ENCODE peak calls at places on chromosomes 11 and 22, in eight cellular contexts. One of them, this sample, is unnamed. For H3K27me3, the result is how much of the 10 kb centered on the place peaks cover.

GRCh38 chr11:14713518-14714244 is 70.1 kb downstream of the PDE3B start:
- DNase-seq in GM23338: no peak
- DNase-seq in PC-3: no peak
- DNase-seq in SK-N-SH: no peak
- DNase-seq in hepatocyte: no peak
- DNase-seq in HCT116: no peak
- DNase-seq in GM23248: no peak
- DNase-seq in MM.1S: no peak
- DNase-seq in this sample: no peak

GRCh38 chr22:42837556-42837955 is 19.5 kb downstream of the ARFGAP3 start:
- DNase-seq in GM23338: no peak
- DNase-seq in hepatocyte: no peak
- DNase-seq in HCT116: no peak
- DNase-seq in PC-3: no peak
- DNase-seq in GM23248: no peak
- DNase-seq in MM.1S: no peak
- DNase-seq in SK-N-SH: no peak
- DNase-seq in this sample: no peak

GRCh38 chr22:29695129-29695926 is 24.5 kb upstream of the CABP7 start:
- DNase-seq in GM23248: no peak
- DNase-seq in GM23338: no peak
- DNase-seq in PC-3: no peak
- DNase-seq in MM.1S: no peak
- DNase-seq in hepatocyte: no peak
- DNase-seq in HCT116: no peak
- DNase-seq in SK-N-SH: peak
- DNase-seq in this sample: no peak

GRCh38 chr11:2943711-2944118 is 14.5 kb upstream of the PHLDA2 start:
- DNase-seq in SK-N-SH: peak
- DNase-seq in MM.1S: no peak
- DNase-seq in HCT116: no peak
- DNase-seq in GM23338: no peak
- DNase-seq in GM23248: peak
- DNase-seq in hepatocyte: no peak
- DNase-seq in PC-3: no peak
- DNase-seq in this sample: no peak

GRCh38 chr22:50303848-50304527 is 3.5 kb downstream of the PLXNB2 start:
- DNase-seq in SK-N-SH: peak
- DNase-seq in GM23248: peak
- DNase-seq in MM.1S: no peak
- DNase-seq in PC-3: peak
- DNase-seq in hepatocyte: peak
- DNase-seq in GM23338: peak
- DNase-seq in HCT116: no peak
- DNase-seq in this sample: peak

GRCh38 chr11:57315491-57315890 is 9.3 kb downstream of the TNKS1BP1 start:
- DNase-seq in GM23248: no peak
- DNase-seq in hepatocyte: no peak
- DNase-seq in HCT116: no peak
- DNase-seq in SK-N-SH: no peak
- DNase-seq in GM23338: peak
- DNase-seq in PC-3: no peak
- DNase-seq in MM.1S: no peak
- DNase-seq in this sample: no peak

GRCh38 chr11:78749243-78749730 is 174.6 kb upstream of the NARS2 start:
- DNase-seq in hepatocyte: no peak
- DNase-seq in GM23338: no peak
- DNase-seq in MM.1S: no peak
- DNase-seq in GM23248: no peak
- DNase-seq in HCT116: no peak
- DNase-seq in PC-3: no peak
- DNase-seq in SK-N-SH: peak
- DNase-seq in this sample: no peak

GRCh38 chr11:131938321-131938751 is 567.9 kb downstream of the NTM start:
- DNase-seq in GM23248: no peak
- DNase-seq in SK-N-SH: no peak
- DNase-seq in MM.1S: no peak
- DNase-seq in HCT116: no peak
- DNase-seq in hepatocyte: no peak
- DNase-seq in PC-3: peak
- DNase-seq in GM23338: no peak
- DNase-seq in this sample: no peak

GRCh38 chr22:50261615-50262459 is at the start of gene MAPK12:
- DNase-seq in SK-N-SH: peak
- DNase-seq in HCT116: no peak
- DNase-seq in GM23338: peak
- DNase-seq in PC-3: peak
- DNase-seq in hepatocyte: peak
- DNase-seq in MM.1S: peak
- DNase-seq in GM23248: peak
- DNase-seq in this sample: peak

GRCh38 chr11:59729884-59730283 is 16.2 kb upstream of the OR10V1 start:
- DNase-seq in SK-N-SH: no peak
- DNase-seq in HCT116: no peak
- DNase-seq in MM.1S: no peak
- DNase-seq in PC-3: no peak
- DNase-seq in hepatocyte: no peak
- DNase-seq in GM23248: no peak
- DNase-seq in GM23338: no peak
- DNase-seq in this sample: no peak

GRCh38 chr22:40953446-40953845 is 2.3 kb downstream of the RBX1 start:
- DNase-seq in hepatocyte: no peak
- DNase-seq in SK-N-SH: no peak
- DNase-seq in MM.1S: no peak
- DNase-seq in HCT116: no peak
- DNase-seq in GM23338: no peak
- DNase-seq in GM23248: no peak
- DNase-seq in PC-3: no peak
- DNase-seq in this sample: no peak

GRCh38 chr22:40955516-40955915 is 4.3 kb downstream of the RBX1 start:
- DNase-seq in GM23248: peak
- DNase-seq in SK-N-SH: no peak
- DNase-seq in GM23338: no peak
- DNase-seq in HCT116: no peak
- DNase-seq in hepatocyte: no peak
- DNase-seq in MM.1S: no peak
- DNase-seq in PC-3: no peak
- DNase-seq in this sample: no peak

GRCh38 chr22:40950888-40951794 is at the start of gene RBX1:
- DNase-seq in hepatocyte: peak
- DNase-seq in GM23338: peak
- DNase-seq in PC-3: peak
- DNase-seq in GM23248: peak
- DNase-seq in SK-N-SH: peak
- DNase-seq in HCT116: peak
- DNase-seq in MM.1S: peak
- DNase-seq in this sample: peak

GRCh38 chr22:40951795-40952602 is 821 bp downstream of the RBX1 start:
- DNase-seq in GM23248: peak
- DNase-seq in HCT116: no peak
- DNase-seq in MM.1S: no peak
- DNase-seq in hepatocyte: no peak
- DNase-seq in PC-3: no peak
- DNase-seq in GM23338: peak
- DNase-seq in SK-N-SH: no peak
- DNase-seq in this sample: no peak

GRCh38 chr22:40954095-40954494 is 2.9 kb downstream of the RBX1 start:
- DNase-seq in hepatocyte: no peak
- DNase-seq in GM23248: no peak
- DNase-seq in MM.1S: no peak
- DNase-seq in GM23338: no peak
- DNase-seq in SK-N-SH: no peak
- DNase-seq in HCT116: no peak
- DNase-seq in PC-3: no peak
- DNase-seq in this sample: no peak
- H3K27ac ChIP-seq in hepatocyte: no peak
- H3K27ac ChIP-seq in GM23248: no peak
- H3K27ac ChIP-seq in MM.1S: no peak
- H3K27ac ChIP-seq in GM23338: no peak
- H3K27ac ChIP-seq in SK-N-SH: no peak
- H3K27ac ChIP-seq in HCT116: no peak
- H3K27ac ChIP-seq in PC-3: no peak
- H3K27ac ChIP-seq in this sample: no peak

DNA sequence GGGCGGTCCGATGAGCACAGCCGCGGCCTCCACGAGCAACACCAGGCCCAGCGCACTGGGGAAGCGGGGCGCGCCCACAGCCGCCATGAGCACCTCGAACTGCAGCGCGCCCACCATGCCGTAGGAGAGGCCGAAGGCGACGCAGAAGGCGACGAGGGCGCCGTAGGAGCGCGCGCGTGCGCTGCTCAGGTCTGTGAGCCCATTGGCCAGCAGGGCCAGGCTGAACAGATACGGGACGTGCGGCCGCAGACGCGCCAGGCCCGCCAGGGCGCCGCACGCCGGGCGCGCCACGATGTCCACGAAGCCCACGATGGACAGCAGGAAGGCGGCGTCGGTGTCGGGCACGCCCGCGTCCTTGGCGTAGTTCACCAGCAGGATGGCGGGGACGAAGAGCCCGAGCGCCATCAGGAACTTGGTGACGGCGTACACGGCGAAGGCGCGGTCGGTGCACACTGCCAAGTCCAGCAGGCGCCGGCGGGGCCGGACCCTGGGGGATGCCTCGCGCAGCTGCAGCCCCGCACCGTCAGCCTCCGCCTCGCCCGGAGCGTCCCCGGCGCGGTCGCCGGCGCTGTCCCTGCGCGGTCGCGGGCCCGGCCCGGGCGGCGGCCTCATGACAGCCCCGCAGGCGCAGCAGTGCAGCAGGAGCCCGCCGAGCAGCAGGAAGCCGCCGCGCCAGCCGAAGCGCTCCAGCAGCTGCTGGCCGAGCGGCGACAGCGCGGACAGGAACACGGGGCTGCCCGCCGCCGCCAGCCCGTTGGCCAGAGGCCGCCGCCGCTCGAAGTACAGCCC is 2.9 kb downstream of the SLC16A8 start:
- DNase-seq in HCT116: no peak
- DNase-seq in SK-N-SH: peak
- DNase-seq in PC-3: peak
- DNase-seq in hepatocyte: peak
- DNase-seq in GM23338: peak
- DNase-seq in GM23248: peak
- DNase-seq in MM.1S: no peak
- DNase-seq in this sample: peak
- TF ChIP-seq EZH2phosphoT487 in HCT116: no peak
- TF ChIP-seq EZH2phosphoT487 in SK-N-SH: no peak
- TF ChIP-seq EZH2phosphoT487 in PC-3: no peak
- TF ChIP-seq EZH2phosphoT487 in hepatocyte: no peak
- TF ChIP-seq EZH2phosphoT487 in GM23338: no peak
- TF ChIP-seq EZH2phosphoT487 in GM23248: no peak
- TF ChIP-seq EZH2phosphoT487 in MM.1S: no peak
- TF ChIP-seq EZH2phosphoT487 in this sample: no peak

GRCh38 chr11:116729501-116730240 is 43.1 kb downstream of the BUD13 start:
- DNase-seq in MM.1S: no peak
- DNase-seq in SK-N-SH: no peak
- DNase-seq in hepatocyte: no peak
- DNase-seq in PC-3: no peak
- DNase-seq in GM23338: no peak
- DNase-seq in GM23248: no peak
- DNase-seq in HCT116: no peak
- DNase-seq in this sample: no peak

GRCh38 chr11:116731821-116732739 is 40.7 kb downstream of the BUD13 start:
- DNase-seq in PC-3: no peak
- DNase-seq in MM.1S: no peak
- DNase-seq in GM23248: no peak
- DNase-seq in GM23338: peak
- DNase-seq in hepatocyte: no peak
- DNase-seq in HCT116: no peak
- DNase-seq in SK-N-SH: no peak
- DNase-seq in this sample: peak

GRCh38 chr11:116730241-116730561 is 42.6 kb downstream of the BUD13 start:
- DNase-seq in MM.1S: no peak
- DNase-seq in HCT116: no peak
- DNase-seq in SK-N-SH: no peak
- DNase-seq in PC-3: no peak
- DNase-seq in GM23248: no peak
- DNase-seq in GM23338: no peak
- DNase-seq in hepatocyte: no peak
- DNase-seq in this sample: no peak

GRCh38 chr11:116731097-116731761 is 41.6 kb downstream of the BUD13 start:
- DNase-seq in PC-3: peak
- DNase-seq in MM.1S: no peak
- DNase-seq in HCT116: no peak
- DNase-seq in SK-N-SH: peak
- DNase-seq in GM23248: peak
- DNase-seq in hepatocyte: peak
- DNase-seq in GM23338: peak
- DNase-seq in this sample: peak

DNA sequence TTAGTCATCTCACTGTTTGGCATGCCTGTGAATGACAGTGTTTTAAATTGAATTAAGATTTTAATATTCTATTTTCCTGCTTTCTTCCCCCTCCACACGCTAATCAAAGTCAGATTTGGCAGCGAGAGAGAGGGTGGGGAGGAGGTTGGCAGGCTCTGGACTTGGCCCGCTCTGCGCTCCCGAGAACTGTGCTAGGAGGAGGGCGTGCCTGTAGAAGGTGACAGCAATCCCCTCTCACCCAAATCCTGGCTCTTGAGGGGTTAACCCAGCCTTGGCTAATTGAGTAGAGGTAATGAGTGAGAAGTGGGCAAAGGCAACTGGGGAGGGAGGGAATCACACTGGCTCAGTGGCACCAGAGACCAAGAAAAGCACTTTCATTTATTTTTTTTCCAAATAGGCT is 42.2 kb downstream of the BUD13 start:
- DNase-seq in PC-3: no peak
- DNase-seq in GM23338: no peak
- DNase-seq in MM.1S: no peak
- DNase-seq in HCT116: no peak
- DNase-seq in GM23248: no peak
- DNase-seq in SK-N-SH: no peak
- DNase-seq in hepatocyte: no peak
- DNase-seq in this sample: no peak
- H3K27me3 ChIP-seq in PC-3: under half
- H3K27me3 ChIP-seq in GM23338: under half
- H3K27me3 ChIP-seq in MM.1S: under half
- H3K27me3 ChIP-seq in HCT116: under half
- H3K27me3 ChIP-seq in GM23248: under half
- H3K27me3 ChIP-seq in SK-N-SH: under half
- H3K27me3 ChIP-seq in hepatocyte: under half
- H3K27me3 ChIP-seq in this sample: under half

DNA sequence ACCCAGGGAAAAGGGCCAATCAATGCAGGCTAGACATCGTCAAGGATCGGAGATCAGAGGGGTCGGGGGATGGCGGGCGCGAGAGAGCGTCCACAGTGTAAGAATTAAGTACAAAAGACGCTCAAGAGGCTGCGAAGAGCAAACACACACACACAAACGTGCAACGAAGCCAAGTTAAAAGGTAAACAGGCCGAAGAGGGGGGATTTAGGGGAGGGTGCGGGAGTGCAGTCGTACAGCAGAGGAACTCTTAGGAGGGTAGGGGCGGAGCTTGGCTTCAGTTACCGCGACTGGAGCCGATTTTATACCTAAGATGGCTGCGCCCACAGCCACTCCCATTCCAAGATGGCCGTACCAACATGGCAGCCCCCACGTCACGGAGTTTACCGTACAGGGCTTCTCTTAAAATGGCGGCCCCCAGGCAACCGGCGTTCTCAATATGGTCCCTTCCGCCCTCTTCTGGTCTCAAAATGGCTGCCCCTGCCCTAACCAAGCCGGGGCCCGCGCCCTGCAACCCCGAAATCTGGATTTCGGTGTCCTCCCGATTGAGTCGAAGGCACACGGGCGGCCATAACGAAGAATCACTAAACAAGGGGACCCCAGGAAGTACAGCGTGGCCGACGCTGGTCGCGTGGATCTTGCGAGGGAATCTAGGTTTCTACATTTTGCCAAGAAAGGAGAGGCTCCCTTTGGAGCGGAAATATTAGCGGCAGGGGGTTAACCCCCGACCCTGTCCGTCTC is 2.0 kb downstream of the GNG3 start:
- DNase-seq in PC-3: no peak
- DNase-seq in MM.1S: peak
- DNase-seq in GM23248: peak
- DNase-seq in HCT116: no peak
- DNase-seq in hepatocyte: peak
- DNase-seq in SK-N-SH: peak
- DNase-seq in GM23338: peak
- DNase-seq in this sample: peak
- H3K27ac ChIP-seq in PC-3: no peak
- H3K27ac ChIP-seq in MM.1S: peak
- H3K27ac ChIP-seq in GM23248: peak
- H3K27ac ChIP-seq in HCT116: no peak
- H3K27ac ChIP-seq in hepatocyte: peak
- H3K27ac ChIP-seq in SK-N-SH: peak
- H3K27ac ChIP-seq in GM23338: peak
- H3K27ac ChIP-seq in this sample: peak